ENCODE peak calls at places on chromosomes 2 and 18, in six cellular contexts. K is sigmoid colon, T is vagina, F is prostate gland, C is Panc1, Z is transverse colon. D is an unnamed sample. For H3K4me1, the result is how much of the 10 kb centered on the place peaks cover.

GRCh38 chr2:39516347-39517101 is 79.4 kb upstream of the MAP4K3 start:
- DNase-seq in K (peak), T (no peak), F (peak), C (no peak), Z (peak), D (no peak)

GRCh38 chr2:121596221-121597080 is 52.8 kb downstream of the CLASP1 start:
- DNase-seq in K (no peak), T (no peak), F (peak), C (peak), Z (peak), D (no peak)

GRCh38 chr2:58428553-58429284 is 187.6 kb upstream of the FANCL start:
- DNase-seq in K (no peak), T (no peak), F (no peak), C (no peak), Z (no peak), D (no peak)

GRCh38 chr2:175366814-175367213 is 185.3 kb upstream of the ATP5MC3 start:
- DNase-seq in K (no peak), T (no peak), F (peak), C (no peak), Z (peak), D (peak)

GRCh38 chr18:24602156-24602555 is 141.7 kb downstream of the HRH4 start:
- DNase-seq in K (no peak), T (peak), F (no peak), C (no peak), Z (no peak), D (no peak)

GRCh38 chr2:88458633-88459032 is 6.1 kb upstream of the FOXI3 start:
- DNase-seq in K (no peak), T (no peak), F (no peak), C (no peak), Z (no peak), D (no peak)

GRCh38 chr2:36854241-36854640 is 112.1 kb downstream of the STRN start:
- DNase-seq in K (no peak), T (no peak), F (no peak), C (no peak), Z (no peak), D (no peak)

GRCh38 chr2:149715005-149715592 is 127.5 kb upstream of the MMADHC start:
- DNase-seq in K (no peak), T (no peak), F (no peak), C (peak), Z (no peak), D (no peak)

GRCh38 chr2:173963323-173963816 is 1.8 kb downstream of the SP3 start:
- DNase-seq in K (peak), T (no peak), F (no peak), C (no peak), Z (peak), D (no peak)

GRCh38 chr2:209519271-209519670 is 95.4 kb downstream of the MAP2 start:
- DNase-seq in K (no peak), T (no peak), F (no peak), C (no peak), Z (no peak), D (no peak)

GRCh38 chr2:85906748-85907147 is 18.0 kb upstream of the ST3GAL5 start:
- DNase-seq in K (peak), T (no peak), F (no peak), C (no peak), Z (no peak), D (no peak)

GRCh38 chr2:125224830-125225229 is 1199.7 kb downstream of the CNTNAP5 start:
- DNase-seq in K (no peak), T (no peak), F (no peak), C (no peak), Z (no peak), D (no peak)

GRCh38 chr2:64283641-64284371 is 139.6 kb upstream of the PELI1 start:
- DNase-seq in K (no peak), T (no peak), F (no peak), C (no peak), Z (peak), D (no peak)

DNA sequence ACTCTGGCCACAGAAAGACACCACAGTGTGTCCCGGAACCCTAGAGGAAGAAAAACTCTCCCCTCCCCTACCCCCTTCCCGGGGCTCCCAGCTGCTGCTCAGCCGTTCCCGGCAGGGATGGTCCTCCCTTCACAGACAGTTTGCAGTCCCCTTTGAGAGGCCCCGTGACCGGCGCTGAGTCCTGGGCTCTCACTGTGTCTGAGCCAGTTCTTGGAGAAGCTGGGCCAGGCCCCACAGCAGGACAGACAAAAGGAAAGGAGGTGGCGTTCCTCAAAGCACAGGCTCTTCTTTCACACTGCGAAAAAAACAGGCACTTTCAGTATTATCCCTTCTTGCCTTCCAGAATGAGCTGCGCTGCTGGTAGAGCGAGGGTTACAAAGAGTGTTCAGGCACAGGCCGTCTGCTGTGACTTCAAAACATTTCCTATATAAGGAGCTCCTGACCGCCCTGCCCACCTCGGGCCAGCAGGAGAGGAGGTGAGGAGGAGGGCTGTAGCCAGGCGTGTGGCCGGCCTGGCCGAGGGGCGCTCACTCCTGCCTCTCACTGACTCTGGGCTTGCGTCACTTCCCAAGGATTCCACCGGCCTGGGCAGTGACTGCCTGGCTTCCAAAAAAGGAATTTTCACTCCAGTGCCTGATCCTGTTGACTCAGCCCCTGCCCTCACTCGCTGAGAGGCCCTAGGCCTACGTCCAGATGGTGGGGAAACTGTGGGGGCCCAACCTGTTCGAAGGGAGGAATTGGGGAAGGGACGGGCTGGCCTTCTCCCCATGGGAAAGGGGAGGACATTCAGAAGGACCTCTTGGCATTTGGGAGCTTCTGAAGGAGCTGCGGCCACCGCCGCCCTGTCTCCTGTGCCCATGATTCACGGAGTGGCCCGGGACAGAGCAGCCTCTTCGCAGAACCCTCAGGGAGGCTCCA is 24.9 kb downstream of the CIDEA start:
- DNase-seq in K (peak), T (no peak), F (peak), C (no peak), Z (peak), D (peak)
- H3K27ac ChIP-seq in K (peak), T (peak), F (peak), C (no peak), Z (peak), D (peak)

GRCh38 chr2:176636376-176636775 is 367.1 kb downstream of the MTX2 start:
- DNase-seq in K (no peak), T (no peak), F (no peak), C (no peak), Z (no peak), D (no peak)

GRCh38 chr2:176639016-176639343 is 369.7 kb downstream of the MTX2 start:
- DNase-seq in K (no peak), T (no peak), F (no peak), C (no peak), Z (no peak), D (no peak)

GRCh38 chr2:176637134-176637496 is 367.9 kb downstream of the MTX2 start:
- DNase-seq in K (no peak), T (no peak), F (no peak), C (no peak), Z (no peak), D (no peak)

GRCh38 chr2:176638167-176639015 is 369.1 kb downstream of the MTX2 start:
- DNase-seq in K (peak), T (no peak), F (peak), C (no peak), Z (peak), D (peak)

DNA sequence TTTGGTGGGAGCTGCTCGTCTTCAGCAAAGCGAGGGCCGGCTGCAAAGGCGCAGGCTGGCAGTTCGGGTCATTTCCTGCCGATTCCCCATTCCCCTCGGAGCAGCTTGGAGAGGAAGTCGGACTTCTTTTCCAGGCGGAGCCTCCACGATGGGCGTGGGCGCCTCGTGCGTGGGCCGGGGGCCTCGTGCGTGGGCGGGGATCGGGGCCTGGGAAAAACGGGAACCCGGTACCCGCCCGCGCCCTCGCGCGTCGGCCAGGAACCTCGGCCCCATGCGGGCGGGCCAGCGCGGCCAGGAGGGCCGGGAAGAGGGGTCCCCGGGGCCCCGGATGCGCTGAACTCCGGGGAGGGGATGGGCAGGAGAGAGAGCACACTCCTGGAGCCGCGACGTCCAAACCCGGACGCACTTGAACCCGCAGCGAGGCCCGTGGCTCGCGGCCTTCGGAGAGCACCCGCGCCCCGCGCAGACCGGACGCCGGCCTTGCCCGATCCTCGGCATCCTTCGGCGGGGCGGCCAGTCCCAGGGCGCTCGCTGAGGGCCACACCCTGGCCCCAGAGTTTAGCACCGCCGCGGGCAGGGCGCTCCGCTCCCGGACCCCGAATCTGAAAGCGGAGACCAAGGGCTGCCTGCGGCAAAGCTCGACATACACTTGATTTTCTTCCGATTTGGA is 368.4 kb downstream of the MTX2 start:
- DNase-seq in K (peak), T (no peak), F (no peak), C (no peak), Z (peak), D (no peak)
- TF ChIP-seq POLR2AphosphoS5 in K (peak), T (peak), F (no peak), C (no peak), Z (no peak), D (peak)

GRCh38 chr2:127681288-127681771 is 6.0 kb upstream of the LIMS2 start:
- DNase-seq in K (peak), T (peak), F (no peak), C (no peak), Z (no peak), D (no peak)
- H3K4me1 ChIP-seq in K (half or more), T (under half), F (under half), C (under half), Z (under half), D (under half)

DNA sequence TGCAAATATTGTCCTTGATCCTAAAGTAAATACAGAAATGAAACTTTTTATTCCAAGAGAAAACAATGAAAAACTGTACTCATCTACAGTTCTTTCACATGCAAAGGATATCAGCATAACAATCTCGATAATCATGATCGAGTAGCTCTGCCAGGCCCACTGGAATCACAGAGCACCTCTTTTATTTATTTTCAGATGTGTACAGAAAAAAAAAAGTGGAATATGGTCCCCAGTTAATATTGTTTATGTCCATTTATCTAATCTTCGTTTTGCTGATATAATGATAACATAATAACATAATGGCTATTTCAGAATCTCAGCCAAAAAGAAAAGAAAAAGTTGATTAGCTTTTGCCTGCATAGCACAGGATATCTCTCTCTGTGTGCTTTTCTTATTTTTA is 6.5 kb downstream of the ZNF385B start:
- DNase-seq in K (no peak), T (no peak), F (no peak), C (no peak), Z (no peak), D (no peak)
- H3K27ac ChIP-seq in K (no peak), T (no peak), F (no peak), C (no peak), Z (no peak), D (no peak)

GRCh38 chr18:34224423-34225217 is at the start of gene NOL4:
- DNase-seq in K (peak), T (no peak), F (peak), C (no peak), Z (peak), D (peak)
- TF ChIP-seq POLR2AphosphoS5 in K (no peak), T (no peak), F (no peak), C (no peak), Z (no peak), D (no peak)

GRCh38 chr2:74507145-74507925 is at the start of gene PCGF1:
- DNase-seq in K (peak), T (no peak), F (peak), C (peak), Z (peak), D (peak)
- H3K4me1 ChIP-seq in K (under half), T (half or more), F (under half), C (under half), Z (under half), D (under half)

GRCh38 chr18:58806826-58807714 is 57.6 kb upstream of the ZNF532 start:
- DNase-seq in K (no peak), T (no peak), F (no peak), C (no peak), Z (peak), D (no peak)

GRCh38 chr18:58807766-58808165 is 56.9 kb upstream of the ZNF532 start:
- DNase-seq in K (no peak), T (no peak), F (no peak), C (no peak), Z (no peak), D (no peak)

GRCh38 chr18:58805482-58806187 is 59.0 kb upstream of the ZNF532 start:
- DNase-seq in K (peak), T (no peak), F (peak), C (no peak), Z (no peak), D (no peak)

GRCh38 chr18:58803978-58804377 is 60.7 kb upstream of the ZNF532 start:
- DNase-seq in K (no peak), T (no peak), F (no peak), C (no peak), Z (no peak), D (no peak)

GRCh38 chr18:58808349-58808748 is 56.3 kb upstream of the ZNF532 start:
- DNase-seq in K (no peak), T (no peak), F (no peak), C (no peak), Z (no peak), D (no peak)
- H3K27ac ChIP-seq in K (no peak), T (no peak), F (no peak), C (peak), Z (no peak), D (no peak)